ENCODE peak calls at places on chromosomes 6 and 20, in ten cellular contexts. B is right cardiac atrium, V is IMR-90, L is cardiac fibroblast, J is neural progenitor cell, U is tibial artery, E is lung, N is astrocyte, F is ascending aorta, M is fibroblast of pulmonary artery. S is an unnamed sample.

GRCh38 chr20:31906001-31906400 is 35.6 kb downstream of the TTLL9 start:
- DNase-seq in U (no peak), V (no peak), J (peak; percentile 32), E (no peak), L (no peak), N (no peak), F (no peak), M (no peak), B (no peak), S (no peak)

GRCh38 chr6:44034391-44034861 is 92.8 kb downstream of the MRPL14 start:
- DNase-seq in B (no peak), L (peak; percentile 37), N (no peak), F (no peak), V (no peak), U (no peak), J (no peak), M (no peak), E (no peak), S (no peak)

GRCh38 chr6:84581494-84582259 is 182.7 kb downstream of the TBX18 start:
- DNase-seq in L (peak; percentile 76), B (no peak), J (no peak), V (peak; percentile 73), F (no peak), M (peak; percentile 67), E (no peak), N (peak; percentile 82), U (no peak), S (peak; percentile 94)

GRCh38 chr6:11803596-11803981 is 25.0 kb upstream of the ADTRP start:
- DNase-seq in B (no peak), M (no peak), V (no peak), J (no peak), N (no peak), F (no peak), U (no peak), L (no peak), E (no peak), S (no peak)

GRCh38 chr20:36815454-36816091 is 42.0 kb upstream of the DSN1 start:
- DNase-seq in U (no peak), V (no peak), L (no peak), B (no peak), F (no peak), E (no peak), J (no peak), M (no peak), N (no peak), S (no peak)

GRCh38 chr6:140768133-140768532 is 1364.6 kb upstream of the GJE1 start:
- DNase-seq in J (no peak), N (no peak), F (no peak), M (no peak), V (no peak), B (no peak), L (no peak), U (no peak), E (no peak), S (no peak)

GRCh38 chr20:49892260-49893216 is 22.8 kb downstream of the SPATA2 start:
- DNase-seq in L (no peak), E (no peak), F (no peak), J (no peak), N (no peak), U (no peak), M (no peak), V (no peak), B (peak; percentile 58), S (peak; percentile 42)

GRCh38 chr6:55433446-55434130 is 106.3 kb downstream of the GFRAL start:
- DNase-seq in M (peak; percentile 58), U (no peak), E (no peak), J (peak; percentile 50), B (no peak), N (no peak), V (peak; percentile 63), F (no peak), L (peak; percentile 87), S (peak; percentile 97)

GRCh38 chr6:44670146-44670545 is 282.6 kb downstream of the CDC5L start:
- DNase-seq in N (no peak), V (no peak), J (no peak), E (no peak), F (no peak), U (no peak), B (no peak), M (no peak), L (no peak), S (no peak)

GRCh38 chr6:4128072-4128471 is 7.3 kb downstream of the ECI2 start:
- DNase-seq in L (no peak), M (no peak), F (no peak), U (no peak), V (no peak), N (peak; percentile 50), E (no peak), J (no peak), B (no peak), S (no peak)

GRCh38 chr6:4133941-4134838 is 1.2 kb downstream of the ECI2 start:
- DNase-seq in J (peak; percentile 39), V (no peak), E (no peak), N (no peak), U (peak; percentile 33), M (no peak), B (peak; percentile 21), L (peak; percentile 18), F (no peak), S (peak; percentile 38)

GRCh38 chr6:4129446-4129845 is 5.9 kb downstream of the ECI2 start:
- DNase-seq in E (no peak), V (peak; percentile 9), L (no peak), N (no peak), J (no peak), U (no peak), M (no peak), F (no peak), B (no peak), S (no peak)

GRCh38 chr6:4128748-4129147 is 6.6 kb downstream of the ECI2 start:
- DNase-seq in U (no peak), F (no peak), B (no peak), V (peak; percentile 18), N (peak; percentile 77), L (peak; percentile 46), M (peak; percentile 41), J (no peak), E (no peak), S (peak; percentile 57)

GRCh38 chr6:4130357-4130987 is 4.9 kb downstream of the ECI2 start:
- DNase-seq in B (no peak), M (no peak), J (no peak), V (no peak), F (no peak), E (peak; percentile 70), L (no peak), N (no peak), U (no peak), S (no peak)
- H3K4me3 ChIP-seq in B (no peak overlapping the region), M (no peak overlapping the region), J (no peak overlapping the region), V (no peak overlapping the region), F (no peak overlapping the region), E (no peak overlapping the region), L (no peak overlapping the region), N (no peak overlapping the region), U (no peak overlapping the region), S (no peak overlapping the region)

GRCh38 chr6:35561113-35561512 is 48.4 kb upstream of the TULP1 start:
- DNase-seq in E (no peak), L (no peak), F (no peak), M (no peak), U (no peak), B (no peak), J (no peak), V (no peak), N (no peak), S (no peak)
- H3K4me3 ChIP-seq in E (no peak overlapping the region), L (no peak overlapping the region), F (no peak overlapping the region), M (no peak overlapping the region), U (no peak overlapping the region), B (no peak overlapping the region), J (no peak overlapping the region), V (no peak overlapping the region), N (no peak overlapping the region), S (no peak overlapping the region)

GRCh38 chr6:131255434-131255833 is 120.2 kb downstream of the AKAP7 start:
- DNase-seq in J (no peak), M (no peak), N (no peak), L (no peak), F (no peak), V (no peak), B (no peak), U (no peak), E (no peak), S (peak; percentile 40)

GRCh38 chr6:131251593-131252204 is 116.4 kb downstream of the AKAP7 start:
- DNase-seq in E (no peak), J (no peak), N (no peak), M (peak; percentile 3), B (no peak), F (no peak), U (no peak), L (no peak), V (no peak), S (no peak)

GRCh38 chr6:131244942-131245341 is 109.7 kb downstream of the AKAP7 start:
- DNase-seq in L (no peak), J (no peak), V (no peak), N (no peak), U (no peak), F (no peak), M (no peak), B (no peak), E (no peak), S (no peak)

GRCh38 chr6:131255911-131256310 is 120.6 kb downstream of the AKAP7 start:
- DNase-seq in E (no peak), F (no peak), M (no peak), L (no peak), B (no peak), V (no peak), U (no peak), J (no peak), N (peak; percentile 29), S (peak; percentile 74)

DNA sequence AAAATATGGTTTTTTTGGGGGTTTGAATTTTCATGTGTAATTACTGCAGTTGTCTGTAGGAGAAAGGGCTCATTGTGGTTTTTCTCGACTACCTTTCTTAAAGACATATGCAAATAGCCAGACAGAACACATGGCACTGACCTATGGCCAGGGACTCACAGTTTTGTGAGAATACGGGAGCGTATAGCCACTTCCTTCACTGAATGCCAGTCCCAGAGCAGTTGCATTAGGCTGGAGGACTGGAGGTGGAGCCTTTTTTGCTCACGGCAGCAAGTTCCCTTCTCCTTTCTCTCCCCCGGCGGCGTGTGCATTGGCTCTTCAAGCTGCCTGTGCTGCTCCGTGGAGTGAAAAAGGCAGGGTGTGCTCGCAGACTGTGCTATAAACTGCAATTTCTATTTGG is 114.9 kb downstream of the AKAP7 start:
- DNase-seq in U (peak; percentile 64), E (peak; percentile 65), N (peak; percentile 62), F (no peak), L (peak; percentile 50), V (peak; percentile 48), J (peak; percentile 63), M (peak; percentile 63), B (peak; percentile 43), S (peak; percentile 76)
- H3K4me3 ChIP-seq in U (peak overlapping the region; percentile 37), E (peak overlapping the region; percentile 10), N (peak overlapping the region; percentile 59), F (peak overlapping the region; percentile 46), L (peak overlapping the region; percentile 33), V (peak overlapping the region; percentile 36), J (peak overlapping the region; percentile 18), M (peak overlapping the region; percentile 48), B (peak overlapping the region; percentile 82), S (peak overlapping the region; percentile 61)

GRCh38 chr6:28880519-28880893 is 43.3 kb downstream of the TRIM27 start:
- DNase-seq in U (no peak), V (no peak), F (no peak), M (no peak), B (no peak), N (no peak), J (no peak), L (no peak), E (no peak), S (no peak)
- H3K4me3 ChIP-seq in U (peak overlapping the region; percentile 52), V (peak overlapping the region; percentile 81), F (peak overlapping the region; percentile 48), M (peak overlapping the region; percentile 69), B (peak overlapping the region; percentile 98), N (peak overlapping the region; percentile 82), J (peak overlapping the region; percentile 72), L (peak overlapping the region; percentile 46), E (no peak overlapping the region), S (peak overlapping the region; percentile 68)